ENCODE peak calls at places on chromosomes 1 and 21, in ten cellular contexts. X is fibroblast of the conjunctiva; N is keratinocyte; A is H1; G is mesothelial cell of epicardium; J is psoas muscle; I is DMS 273 treated with DMSO at 0.1 percent for 48 hours; S is stimulated activated CD4-positive, alpha-beta T cell treated with anti-CD3 and anti-CD28 coated beads, Interleukin-2, amount 100 ng/mL, for 48 hours; P is H54; M is mesendoderm. L is an unnamed sample.

GRCh38 chr1:56335394-56335793 is 244.0 kb downstream of the PLPP3 start:
- DNase-seq in X (no peak), N (no peak), A (no peak), G (no peak), J (no peak), I (no peak), S (no peak), P (no peak), M (no peak), L (no peak)

GRCh38 chr1:35962952-35963351 is 32.0 kb downstream of the AGO3 start:
- DNase-seq in X (no peak), N (no peak), A (no peak), G (no peak), J (no peak), I (no peak), S (no peak), P (no peak), M (no peak), L (no peak)

GRCh38 chr1:14190508-14190907 is 408.0 kb upstream of the KAZN start:
- DNase-seq in X (no peak), N (peak; percentile 77), A (no peak), G (no peak), J (no peak), I (no peak), S (no peak), P (peak; percentile 32), M (peak; percentile 50), L (no peak)

GRCh38 chr1:34929853-34930701 is 627 bp upstream of the DLGAP3 start:
- DNase-seq in X (no peak), N (no peak), A (peak; percentile 81), G (no peak), J (no peak), I (no peak), S (no peak), P (no peak), M (peak; percentile 72), L (peak; percentile 49)

GRCh38 chr1:19633106-19633505 is 11.0 kb upstream of the NBL1 start:
- DNase-seq in X (no peak), N (no peak), A (no peak), G (no peak), J (no peak), I (no peak), S (no peak), P (no peak), M (no peak), L (no peak)

GRCh38 chr1:207335695-207336363 is 14.4 kb downstream of the CD55 start:
- DNase-seq in X (no peak), N (no peak), A (no peak), G (no peak), J (no peak), I (no peak), S (no peak), P (no peak), M (peak; percentile 42), L (no peak)

GRCh38 chr1:110282395-110282794 is 56.8 kb upstream of the RBM15 start:
- DNase-seq in X (no peak), N (no peak), A (no peak), G (no peak), J (no peak), I (no peak), S (no peak), P (no peak), M (no peak), L (no peak)

GRCh38 chr1:12658531-12659453 is 14.9 kb downstream of the AADACL4 start:
- DNase-seq in X (peak; percentile 66), N (peak; percentile 48), A (peak; percentile 89), G (peak; percentile 51), J (peak; percentile 59), I (peak; percentile 36), S (peak; percentile 74), P (peak; percentile 71), M (peak; percentile 87), L (peak; percentile 79)

GRCh38 chr1:234544094-234544579 is 65.2 kb upstream of the TARBP1 start:
- DNase-seq in X (peak; percentile 89), N (no peak), A (no peak), G (peak; percentile 78), J (peak; percentile 62), I (no peak), S (peak; percentile 43), P (peak; percentile 53), M (no peak), L (no peak)

GRCh38 chr21:35215870-35216269 is 166.8 kb upstream of the RUNX1 start:
- DNase-seq in X (no peak), N (no peak), A (no peak), G (no peak), J (no peak), I (no peak), S (no peak), P (no peak), M (peak; percentile 58), L (no peak)

GRCh38 chr1:229582011-229582694 is 23.6 kb upstream of the ABCB10 start:
- DNase-seq in X (no peak), N (no peak), A (no peak), G (no peak), J (peak; percentile 43), I (no peak), S (no peak), P (no peak), M (no peak), L (no peak)

GRCh38 chr1:117852846-117853555 is 76.4 kb downstream of the GDAP2 start:
- DNase-seq in X (no peak), N (no peak), A (no peak), G (no peak), J (no peak), I (peak; percentile 86), S (no peak), P (no peak), M (no peak), L (no peak)

L was measured in stimulated activated effector memory CD8-positive, alpha-beta T cell treated with anti-CD3 and anti-CD28 coated beads, Interleukin-12 subunit alpha, Interleukin-12 subunit beta, amount 100 ng/mL, for 72 hours.